ENCODE peak calls at places on chromosomes 2 and 18, in six cellular contexts. One of them, this sample, is unnamed.

GRCh38 chr2:201886504-201886903 is 80.2 kb downstream of the CDK15 start:
- DNase-seq in neural progenitor cell: no peak
- DNase-seq in left ventricle myocardium inferior: no peak
- DNase-seq in OCI-LY7: no peak
- DNase-seq in dorsolateral prefrontal cortex: no peak
- DNase-seq in choroid plexus epithelial cell: peak
- DNase-seq in this sample: no peak

GRCh38 chr18:32366586-32367538 is 103.8 kb downstream of the GAREM1 start:
- DNase-seq in left ventricle myocardium inferior: no peak
- DNase-seq in dorsolateral prefrontal cortex: no peak
- DNase-seq in OCI-LY7: no peak
- DNase-seq in neural progenitor cell: no peak
- DNase-seq in choroid plexus epithelial cell: peak
- DNase-seq in this sample: no peak

GRCh38 chr2:96531872-96532505 is 4.6 kb upstream of the ARID5A start:
- DNase-seq in choroid plexus epithelial cell: peak
- DNase-seq in left ventricle myocardium inferior: peak
- DNase-seq in dorsolateral prefrontal cortex: peak
- DNase-seq in OCI-LY7: no peak
- DNase-seq in neural progenitor cell: peak
- DNase-seq in this sample: peak

GRCh38 chr2:237806334-237806733 is 7.8 kb downstream of the RBM44 start:
- DNase-seq in left ventricle myocardium inferior: no peak
- DNase-seq in dorsolateral prefrontal cortex: no peak
- DNase-seq in OCI-LY7: no peak
- DNase-seq in neural progenitor cell: no peak
- DNase-seq in choroid plexus epithelial cell: peak
- DNase-seq in this sample: no peak

GRCh38 chr2:178530625-178531142 is 50.4 kb downstream of the PLEKHA3 start:
- DNase-seq in neural progenitor cell: no peak
- DNase-seq in dorsolateral prefrontal cortex: no peak
- DNase-seq in OCI-LY7: no peak
- DNase-seq in choroid plexus epithelial cell: peak
- DNase-seq in left ventricle myocardium inferior: no peak
- DNase-seq in this sample: no peak

GRCh38 chr2:149365826-149366583 is 35.6 kb downstream of the LYPD6 start:
- DNase-seq in choroid plexus epithelial cell: no peak
- DNase-seq in left ventricle myocardium inferior: no peak
- DNase-seq in neural progenitor cell: no peak
- DNase-seq in OCI-LY7: no peak
- DNase-seq in dorsolateral prefrontal cortex: no peak
- DNase-seq in this sample: no peak

GRCh38 chr2:119827866-119828507 is 68.3 kb downstream of the PTPN4 start:
- DNase-seq in OCI-LY7: no peak
- DNase-seq in left ventricle myocardium inferior: no peak
- DNase-seq in neural progenitor cell: no peak
- DNase-seq in dorsolateral prefrontal cortex: no peak
- DNase-seq in choroid plexus epithelial cell: peak
- DNase-seq in this sample: no peak

GRCh38 chr2:239012228-239012627 is 164.3 kb downstream of the TWIST2 start:
- DNase-seq in choroid plexus epithelial cell: no peak
- DNase-seq in OCI-LY7: no peak
- DNase-seq in neural progenitor cell: no peak
- DNase-seq in dorsolateral prefrontal cortex: no peak
- DNase-seq in left ventricle myocardium inferior: no peak
- DNase-seq in this sample: no peak

GRCh38 chr2:221025397-221025796 is 546.7 kb downstream of the EPHA4 start:
- DNase-seq in dorsolateral prefrontal cortex: no peak
- DNase-seq in choroid plexus epithelial cell: no peak
- DNase-seq in neural progenitor cell: no peak
- DNase-seq in OCI-LY7: peak
- DNase-seq in left ventricle myocardium inferior: no peak
- DNase-seq in this sample: no peak

GRCh38 chr2:36485521-36485920 is 112.4 kb downstream of the FEZ2 start:
- DNase-seq in OCI-LY7: no peak
- DNase-seq in left ventricle myocardium inferior: no peak
- DNase-seq in choroid plexus epithelial cell: peak
- DNase-seq in neural progenitor cell: no peak
- DNase-seq in dorsolateral prefrontal cortex: no peak
- DNase-seq in this sample: no peak

GRCh38 chr2:7621018-7621814 is 704.0 kb downstream of the RNF144A start:
- DNase-seq in left ventricle myocardium inferior: no peak
- DNase-seq in OCI-LY7: no peak
- DNase-seq in choroid plexus epithelial cell: no peak
- DNase-seq in neural progenitor cell: no peak
- DNase-seq in dorsolateral prefrontal cortex: no peak
- DNase-seq in this sample: no peak

GRCh38 chr2:161170917-161171594 is 10.8 kb downstream of the TANK start:
- DNase-seq in neural progenitor cell: no peak
- DNase-seq in dorsolateral prefrontal cortex: no peak
- DNase-seq in choroid plexus epithelial cell: peak
- DNase-seq in left ventricle myocardium inferior: no peak
- DNase-seq in OCI-LY7: peak
- DNase-seq in this sample: no peak

GRCh38 chr2:9333591-9334171 is 89.6 kb downstream of the ITGB1BP1 start:
- DNase-seq in dorsolateral prefrontal cortex: peak
- DNase-seq in left ventricle myocardium inferior: peak
- DNase-seq in choroid plexus epithelial cell: peak
- DNase-seq in OCI-LY7: peak
- DNase-seq in neural progenitor cell: peak
- DNase-seq in this sample: no peak

GRCh38 chr18:11728247-11728646 is 39.2 kb downstream of the GNAL start:
- DNase-seq in choroid plexus epithelial cell: peak
- DNase-seq in OCI-LY7: peak
- DNase-seq in dorsolateral prefrontal cortex: no peak
- DNase-seq in left ventricle myocardium inferior: no peak
- DNase-seq in neural progenitor cell: peak
- DNase-seq in this sample: no peak

GRCh38 chr18:21341141-21341540 is 99.1 kb downstream of the GREB1L start:
- DNase-seq in left ventricle myocardium inferior: no peak
- DNase-seq in OCI-LY7: no peak
- DNase-seq in dorsolateral prefrontal cortex: no peak
- DNase-seq in choroid plexus epithelial cell: no peak
- DNase-seq in neural progenitor cell: no peak
- DNase-seq in this sample: no peak

GRCh38 chr18:21069468-21069867 is 42.1 kb downstream of the ROCK1 start:
- DNase-seq in OCI-LY7: no peak
- DNase-seq in left ventricle myocardium inferior: no peak
- DNase-seq in neural progenitor cell: no peak
- DNase-seq in dorsolateral prefrontal cortex: no peak
- DNase-seq in choroid plexus epithelial cell: no peak
- DNase-seq in this sample: no peak

GRCh38 chr2:43059183-43059897 is 167.1 kb downstream of the ZFP36L2 start:
- DNase-seq in left ventricle myocardium inferior: peak
- DNase-seq in dorsolateral prefrontal cortex: peak
- DNase-seq in choroid plexus epithelial cell: peak
- DNase-seq in OCI-LY7: no peak
- DNase-seq in neural progenitor cell: no peak
- DNase-seq in this sample: no peak

GRCh38 chr18:79586436-79587297 is 92.9 kb upstream of the CTDP1 start:
- DNase-seq in dorsolateral prefrontal cortex: peak
- DNase-seq in OCI-LY7: no peak
- DNase-seq in neural progenitor cell: no peak
- DNase-seq in left ventricle myocardium inferior: peak
- DNase-seq in choroid plexus epithelial cell: no peak
- DNase-seq in this sample: no peak

GRCh38 chr2:170324640-170325046 is 146.7 kb downstream of the MYO3B start:
- DNase-seq in dorsolateral prefrontal cortex: no peak
- DNase-seq in OCI-LY7: peak
- DNase-seq in left ventricle myocardium inferior: no peak
- DNase-seq in neural progenitor cell: peak
- DNase-seq in choroid plexus epithelial cell: peak
- DNase-seq in this sample: no peak

GRCh38 chr2:75177427-75177826 is 21.9 kb downstream of the TACR1 start:
- DNase-seq in dorsolateral prefrontal cortex: no peak
- DNase-seq in left ventricle myocardium inferior: no peak
- DNase-seq in neural progenitor cell: no peak
- DNase-seq in OCI-LY7: no peak
- DNase-seq in choroid plexus epithelial cell: no peak
- DNase-seq in this sample: no peak

GRCh38 chr2:235098273-235098672 is 146.5 kb downstream of the SH3BP4 start:
- DNase-seq in choroid plexus epithelial cell: no peak
- DNase-seq in dorsolateral prefrontal cortex: no peak
- DNase-seq in left ventricle myocardium inferior: no peak
- DNase-seq in OCI-LY7: no peak
- DNase-seq in neural progenitor cell: no peak
- DNase-seq in this sample: no peak

GRCh38 chr18:10985689-10986088 is 163.7 kb downstream of the PIEZO2 start:
- DNase-seq in neural progenitor cell: no peak
- DNase-seq in left ventricle myocardium inferior: no peak
- DNase-seq in OCI-LY7: no peak
- DNase-seq in dorsolateral prefrontal cortex: no peak
- DNase-seq in choroid plexus epithelial cell: no peak
- DNase-seq in this sample: no peak

GRCh38 chr2:17748745-17749144 is 4.9 kb downstream of the SMC6 start:
- DNase-seq in OCI-LY7: no peak
- DNase-seq in choroid plexus epithelial cell: peak
- DNase-seq in neural progenitor cell: no peak
- DNase-seq in dorsolateral prefrontal cortex: no peak
- DNase-seq in left ventricle myocardium inferior: no peak
- DNase-seq in this sample: no peak

GRCh38 chr2:4174796-4175195 is 471.4 kb downstream of the DCDC2C start:
- DNase-seq in neural progenitor cell: no peak
- DNase-seq in choroid plexus epithelial cell: peak
- DNase-seq in left ventricle myocardium inferior: no peak
- DNase-seq in OCI-LY7: no peak
- DNase-seq in dorsolateral prefrontal cortex: no peak
- DNase-seq in this sample: no peak

GRCh38 chr2:168758970-168759820 is 43.2 kb upstream of the NOSTRIN start:
- DNase-seq in OCI-LY7: peak
- DNase-seq in left ventricle myocardium inferior: no peak
- DNase-seq in neural progenitor cell: peak
- DNase-seq in dorsolateral prefrontal cortex: no peak
- DNase-seq in choroid plexus epithelial cell: peak
- DNase-seq in this sample: no peak

GRCh38 chr2:129849559-129850160 is 129.8 kb upstream of the RAB6C start:
- DNase-seq in dorsolateral prefrontal cortex: no peak
- DNase-seq in choroid plexus epithelial cell: peak
- DNase-seq in OCI-LY7: peak
- DNase-seq in neural progenitor cell: peak
- DNase-seq in left ventricle myocardium inferior: no peak
- DNase-seq in this sample: no peak

GRCh38 chr2:136858656-136859055 is 93.3 kb downstream of the THSD7B start:
- DNase-seq in OCI-LY7: no peak
- DNase-seq in dorsolateral prefrontal cortex: no peak
- DNase-seq in left ventricle myocardium inferior: no peak
- DNase-seq in choroid plexus epithelial cell: no peak
- DNase-seq in neural progenitor cell: no peak
- DNase-seq in this sample: no peak

DNA sequence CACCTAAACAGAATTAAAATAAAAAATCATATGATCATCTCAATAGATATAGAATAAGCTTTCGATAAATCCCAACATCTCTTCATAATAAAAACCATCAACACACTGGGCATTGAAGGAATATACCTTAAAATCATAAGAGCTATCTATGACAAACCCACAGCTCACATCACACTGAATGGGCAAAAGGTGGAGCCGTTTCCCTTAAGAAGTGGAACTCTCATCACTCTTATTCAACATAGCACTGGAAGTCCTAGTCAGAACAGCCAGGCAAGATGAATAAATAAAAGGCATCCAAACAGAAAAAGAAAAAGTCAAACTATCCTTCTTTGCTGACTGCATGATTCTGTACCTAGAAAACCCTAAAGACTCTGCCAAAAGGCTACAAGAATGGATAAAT is 510.3 kb downstream of the ZNF804A start:
- DNase-seq in OCI-LY7: no peak
- DNase-seq in dorsolateral prefrontal cortex: no peak
- DNase-seq in choroid plexus epithelial cell: no peak
- DNase-seq in left ventricle myocardium inferior: no peak
- DNase-seq in neural progenitor cell: no peak
- DNase-seq in this sample: no peak
- TF ChIP-seq CTCF in OCI-LY7: no peak
- TF ChIP-seq CTCF in dorsolateral prefrontal cortex: no peak
- TF ChIP-seq CTCF in choroid plexus epithelial cell: no peak
- TF ChIP-seq CTCF in left ventricle myocardium inferior: no peak
- TF ChIP-seq CTCF in neural progenitor cell: peak
- TF ChIP-seq CTCF in this sample: no peak

GRCh38 chr2:127389778-127390435 is 2.1 kb upstream of the MAP3K2 start:
- DNase-seq in dorsolateral prefrontal cortex: no peak
- DNase-seq in neural progenitor cell: no peak
- DNase-seq in choroid plexus epithelial cell: no peak
- DNase-seq in left ventricle myocardium inferior: no peak
- DNase-seq in OCI-LY7: peak
- DNase-seq in this sample: no peak
- TF ChIP-seq CTCF in dorsolateral prefrontal cortex: no peak
- TF ChIP-seq CTCF in neural progenitor cell: no peak
- TF ChIP-seq CTCF in choroid plexus epithelial cell: no peak
- TF ChIP-seq CTCF in left ventricle myocardium inferior: no peak
- TF ChIP-seq CTCF in OCI-LY7: no peak
- TF ChIP-seq CTCF in this sample: no peak

GRCh38 chr2:55431982-55432627 is 12.4 kb upstream of the CCDC88A start:
- DNase-seq in dorsolateral prefrontal cortex: no peak
- DNase-seq in OCI-LY7: peak
- DNase-seq in choroid plexus epithelial cell: peak
- DNase-seq in neural progenitor cell: peak
- DNase-seq in left ventricle myocardium inferior: no peak
- DNase-seq in this sample: no peak
- TF ChIP-seq CTCF in dorsolateral prefrontal cortex: peak
- TF ChIP-seq CTCF in OCI-LY7: peak
- TF ChIP-seq CTCF in choroid plexus epithelial cell: peak
- TF ChIP-seq CTCF in neural progenitor cell: peak
- TF ChIP-seq CTCF in left ventricle myocardium inferior: peak
- TF ChIP-seq CTCF in this sample: no peak

GRCh38 chr18:44111337-44111736 is 569.4 kb upstream of the SETBP1 start:
- DNase-seq in dorsolateral prefrontal cortex: no peak
- DNase-seq in neural progenitor cell: no peak
- DNase-seq in OCI-LY7: no peak
- DNase-seq in left ventricle myocardium inferior: no peak
- DNase-seq in choroid plexus epithelial cell: no peak
- DNase-seq in this sample: no peak

GRCh38 chr18:44107187-44107586 is 573.5 kb upstream of the SETBP1 start:
- DNase-seq in neural progenitor cell: no peak
- DNase-seq in left ventricle myocardium inferior: no peak
- DNase-seq in dorsolateral prefrontal cortex: no peak
- DNase-seq in choroid plexus epithelial cell: peak
- DNase-seq in OCI-LY7: no peak
- DNase-seq in this sample: no peak
- TF ChIP-seq CTCF in neural progenitor cell: no peak
- TF ChIP-seq CTCF in left ventricle myocardium inferior: no peak
- TF ChIP-seq CTCF in dorsolateral prefrontal cortex: no peak
- TF ChIP-seq CTCF in choroid plexus epithelial cell: no peak
- TF ChIP-seq CTCF in OCI-LY7: no peak
- TF ChIP-seq CTCF in this sample: no peak

GRCh38 chr2:227106845-227107759 is 56.9 kb downstream of the COL4A4 start:
- DNase-seq in neural progenitor cell: peak
- DNase-seq in OCI-LY7: peak
- DNase-seq in dorsolateral prefrontal cortex: no peak
- DNase-seq in choroid plexus epithelial cell: peak
- DNase-seq in left ventricle myocardium inferior: no peak
- DNase-seq in this sample: no peak
- TF ChIP-seq CTCF in neural progenitor cell: peak
- TF ChIP-seq CTCF in OCI-LY7: peak
- TF ChIP-seq CTCF in dorsolateral prefrontal cortex: peak
- TF ChIP-seq CTCF in choroid plexus epithelial cell: peak
- TF ChIP-seq CTCF in left ventricle myocardium inferior: peak
- TF ChIP-seq CTCF in this sample: no peak

This sample was measured in omental fat pad.